ENCODE peak calls at places on chromosomes 13 and 19, in eight cellular contexts. One of them, this sample, is unnamed.

GRCh38 chr13:29436291-29436690 is 159.2 kb downstream of the SLC7A1 start:
- DNase-seq in cardiac fibroblast: peak
- DNase-seq in astrocyte of the spinal cord: peak
- DNase-seq in neural crest cell: no peak
- DNase-seq in fibroblast of the aortic adventitia: peak
- DNase-seq in left lung: no peak
- DNase-seq in suprapubic skin: no peak
- DNase-seq in thoracic aorta: no peak
- DNase-seq in this sample: peak

GRCh38 chr19:6503407-6504201 is 1.5 kb upstream of the TUBB4A start:
- DNase-seq in suprapubic skin: no peak
- DNase-seq in cardiac fibroblast: no peak
- DNase-seq in thoracic aorta: no peak
- DNase-seq in astrocyte of the spinal cord: no peak
- DNase-seq in neural crest cell: no peak
- DNase-seq in fibroblast of the aortic adventitia: no peak
- DNase-seq in left lung: no peak
- DNase-seq in this sample: no peak

GRCh38 chr19:52599241-52599640 is 29.2 kb downstream of the ZNF701 start:
- DNase-seq in thoracic aorta: no peak
- DNase-seq in fibroblast of the aortic adventitia: no peak
- DNase-seq in neural crest cell: no peak
- DNase-seq in cardiac fibroblast: no peak
- DNase-seq in left lung: no peak
- DNase-seq in astrocyte of the spinal cord: no peak
- DNase-seq in suprapubic skin: no peak
- DNase-seq in this sample: no peak

GRCh38 chr13:30690282-30691188 is 44.8 kb upstream of the ALOX5AP start:
- DNase-seq in left lung: peak
- DNase-seq in cardiac fibroblast: peak
- DNase-seq in suprapubic skin: peak
- DNase-seq in astrocyte of the spinal cord: peak
- DNase-seq in thoracic aorta: no peak
- DNase-seq in neural crest cell: no peak
- DNase-seq in fibroblast of the aortic adventitia: peak
- DNase-seq in this sample: peak

GRCh38 chr13:114140131-114140908 is 7.9 kb upstream of the RASA3 start:
- DNase-seq in suprapubic skin: no peak
- DNase-seq in left lung: no peak
- DNase-seq in thoracic aorta: no peak
- DNase-seq in astrocyte of the spinal cord: no peak
- DNase-seq in neural crest cell: no peak
- DNase-seq in cardiac fibroblast: no peak
- DNase-seq in fibroblast of the aortic adventitia: no peak
- DNase-seq in this sample: no peak

GRCh38 chr13:25980255-25980654 is 71.6 kb downstream of the SHISA2 start:
- DNase-seq in fibroblast of the aortic adventitia: no peak
- DNase-seq in left lung: no peak
- DNase-seq in neural crest cell: no peak
- DNase-seq in cardiac fibroblast: peak
- DNase-seq in astrocyte of the spinal cord: no peak
- DNase-seq in thoracic aorta: no peak
- DNase-seq in suprapubic skin: no peak
- DNase-seq in this sample: peak

GRCh38 chr13:114285166-114285808 is 3.9 kb downstream of the UPF3A start:
- DNase-seq in fibroblast of the aortic adventitia: no peak
- DNase-seq in thoracic aorta: no peak
- DNase-seq in astrocyte of the spinal cord: peak
- DNase-seq in left lung: no peak
- DNase-seq in cardiac fibroblast: peak
- DNase-seq in neural crest cell: no peak
- DNase-seq in suprapubic skin: no peak
- DNase-seq in this sample: no peak

GRCh38 chr19:45863840-45864628 is at the start of gene FOXA3:
- DNase-seq in thoracic aorta: no peak
- DNase-seq in astrocyte of the spinal cord: peak
- DNase-seq in left lung: peak
- DNase-seq in neural crest cell: no peak
- DNase-seq in fibroblast of the aortic adventitia: no peak
- DNase-seq in suprapubic skin: no peak
- DNase-seq in cardiac fibroblast: peak
- DNase-seq in this sample: no peak

GRCh38 chr13:109228211-109228610 is 558.2 kb downstream of the IRS2 start:
- DNase-seq in left lung: no peak
- DNase-seq in cardiac fibroblast: no peak
- DNase-seq in neural crest cell: no peak
- DNase-seq in fibroblast of the aortic adventitia: no peak
- DNase-seq in thoracic aorta: no peak
- DNase-seq in astrocyte of the spinal cord: no peak
- DNase-seq in suprapubic skin: no peak
- DNase-seq in this sample: no peak

GRCh38 chr19:28882818-28883217 is 330.1 kb downstream of the UQCRFS1 start:
- DNase-seq in neural crest cell: no peak
- DNase-seq in suprapubic skin: no peak
- DNase-seq in fibroblast of the aortic adventitia: no peak
- DNase-seq in astrocyte of the spinal cord: no peak
- DNase-seq in left lung: no peak
- DNase-seq in cardiac fibroblast: no peak
- DNase-seq in thoracic aorta: no peak
- DNase-seq in this sample: no peak

GRCh38 chr13:31522431-31522830 is 216.9 kb upstream of the RXFP2 start:
- DNase-seq in left lung: no peak
- DNase-seq in fibroblast of the aortic adventitia: no peak
- DNase-seq in thoracic aorta: no peak
- DNase-seq in suprapubic skin: no peak
- DNase-seq in astrocyte of the spinal cord: no peak
- DNase-seq in neural crest cell: no peak
- DNase-seq in cardiac fibroblast: no peak
- DNase-seq in this sample: no peak

GRCh38 chr19:49473868-49474544 is at the start of gene FLT3LG:
- DNase-seq in fibroblast of the aortic adventitia: peak
- DNase-seq in suprapubic skin: peak
- DNase-seq in astrocyte of the spinal cord: peak
- DNase-seq in neural crest cell: peak
- DNase-seq in thoracic aorta: no peak
- DNase-seq in cardiac fibroblast: peak
- DNase-seq in left lung: peak
- DNase-seq in this sample: peak

GRCh38 chr19:10209305-10209704 is 14.6 kb upstream of the DNMT1 start:
- DNase-seq in suprapubic skin: no peak
- DNase-seq in cardiac fibroblast: peak
- DNase-seq in left lung: no peak
- DNase-seq in astrocyte of the spinal cord: no peak
- DNase-seq in thoracic aorta: no peak
- DNase-seq in neural crest cell: no peak
- DNase-seq in fibroblast of the aortic adventitia: peak
- DNase-seq in this sample: peak

GRCh38 chr19:2251577-2252480 is 2.7 kb downstream of the AMH start:
- DNase-seq in fibroblast of the aortic adventitia: no peak
- DNase-seq in cardiac fibroblast: no peak
- DNase-seq in astrocyte of the spinal cord: no peak
- DNase-seq in thoracic aorta: no peak
- DNase-seq in suprapubic skin: no peak
- DNase-seq in neural crest cell: no peak
- DNase-seq in left lung: no peak
- DNase-seq in this sample: no peak

GRCh38 chr13:102136735-102137296 is 265.0 kb downstream of the FGF14 start:
- DNase-seq in left lung: no peak
- DNase-seq in neural crest cell: no peak
- DNase-seq in thoracic aorta: no peak
- DNase-seq in cardiac fibroblast: no peak
- DNase-seq in suprapubic skin: no peak
- DNase-seq in astrocyte of the spinal cord: no peak
- DNase-seq in fibroblast of the aortic adventitia: peak
- DNase-seq in this sample: no peak

GRCh38 chr19:38360351-38360750 is 14.0 kb upstream of the PSMD8 start:
- DNase-seq in neural crest cell: no peak
- DNase-seq in astrocyte of the spinal cord: no peak
- DNase-seq in cardiac fibroblast: no peak
- DNase-seq in left lung: no peak
- DNase-seq in fibroblast of the aortic adventitia: no peak
- DNase-seq in thoracic aorta: no peak
- DNase-seq in suprapubic skin: no peak
- DNase-seq in this sample: no peak

GRCh38 chr13:27148900-27149299 is 22.7 kb downstream of the USP12 start:
- DNase-seq in thoracic aorta: no peak
- DNase-seq in suprapubic skin: no peak
- DNase-seq in cardiac fibroblast: no peak
- DNase-seq in left lung: no peak
- DNase-seq in neural crest cell: no peak
- DNase-seq in fibroblast of the aortic adventitia: no peak
- DNase-seq in astrocyte of the spinal cord: no peak
- DNase-seq in this sample: no peak

GRCh38 chr19:50040967-50041366 is 15.2 kb downstream of the ZNF473 start:
- DNase-seq in neural crest cell: no peak
- DNase-seq in thoracic aorta: no peak
- DNase-seq in cardiac fibroblast: no peak
- DNase-seq in suprapubic skin: no peak
- DNase-seq in fibroblast of the aortic adventitia: no peak
- DNase-seq in astrocyte of the spinal cord: no peak
- DNase-seq in left lung: no peak
- DNase-seq in this sample: no peak

GRCh38 chr19:14439014-14439413 is 5.9 kb downstream of the PKN1 start:
- DNase-seq in thoracic aorta: no peak
- DNase-seq in cardiac fibroblast: no peak
- DNase-seq in neural crest cell: no peak
- DNase-seq in suprapubic skin: no peak
- DNase-seq in astrocyte of the spinal cord: no peak
- DNase-seq in left lung: no peak
- DNase-seq in fibroblast of the aortic adventitia: no peak
- DNase-seq in this sample: no peak

GRCh38 chr13:69524459-69525155 is 583.0 kb upstream of the ATXN8OS start:
- DNase-seq in thoracic aorta: no peak
- DNase-seq in left lung: no peak
- DNase-seq in cardiac fibroblast: peak
- DNase-seq in fibroblast of the aortic adventitia: no peak
- DNase-seq in astrocyte of the spinal cord: peak
- DNase-seq in neural crest cell: no peak
- DNase-seq in suprapubic skin: no peak
- DNase-seq in this sample: no peak

GRCh38 chr13:49240017-49240416 is 7.7 kb upstream of the CDADC1 start:
- DNase-seq in suprapubic skin: no peak
- DNase-seq in astrocyte of the spinal cord: peak
- DNase-seq in neural crest cell: no peak
- DNase-seq in fibroblast of the aortic adventitia: peak
- DNase-seq in left lung: no peak
- DNase-seq in thoracic aorta: no peak
- DNase-seq in cardiac fibroblast: peak
- DNase-seq in this sample: peak

GRCh38 chr13:22278336-22278929 is 607.6 kb downstream of the FGF9 start:
- DNase-seq in astrocyte of the spinal cord: no peak
- DNase-seq in fibroblast of the aortic adventitia: peak
- DNase-seq in thoracic aorta: no peak
- DNase-seq in cardiac fibroblast: no peak
- DNase-seq in suprapubic skin: no peak
- DNase-seq in left lung: peak
- DNase-seq in neural crest cell: peak
- DNase-seq in this sample: no peak

GRCh38 chr13:80508031-80508430 is 167.1 kb upstream of the SPRY2 start:
- DNase-seq in astrocyte of the spinal cord: no peak
- DNase-seq in left lung: no peak
- DNase-seq in neural crest cell: no peak
- DNase-seq in suprapubic skin: no peak
- DNase-seq in thoracic aorta: no peak
- DNase-seq in cardiac fibroblast: peak
- DNase-seq in fibroblast of the aortic adventitia: no peak
- DNase-seq in this sample: peak

GRCh38 chr13:68272652-68273051 is 1042.5 kb upstream of the PCDH9 start:
- DNase-seq in neural crest cell: no peak
- DNase-seq in cardiac fibroblast: no peak
- DNase-seq in astrocyte of the spinal cord: no peak
- DNase-seq in fibroblast of the aortic adventitia: no peak
- DNase-seq in thoracic aorta: no peak
- DNase-seq in suprapubic skin: no peak
- DNase-seq in left lung: no peak
- DNase-seq in this sample: no peak
- TF ChIP-seq CTCF in neural crest cell: no peak
- TF ChIP-seq CTCF in cardiac fibroblast: no peak
- TF ChIP-seq CTCF in astrocyte of the spinal cord: no peak
- TF ChIP-seq CTCF in fibroblast of the aortic adventitia: no peak
- TF ChIP-seq CTCF in thoracic aorta: no peak
- TF ChIP-seq CTCF in suprapubic skin: no peak
- TF ChIP-seq CTCF in left lung: no peak
- TF ChIP-seq CTCF in this sample: no peak

DNA sequence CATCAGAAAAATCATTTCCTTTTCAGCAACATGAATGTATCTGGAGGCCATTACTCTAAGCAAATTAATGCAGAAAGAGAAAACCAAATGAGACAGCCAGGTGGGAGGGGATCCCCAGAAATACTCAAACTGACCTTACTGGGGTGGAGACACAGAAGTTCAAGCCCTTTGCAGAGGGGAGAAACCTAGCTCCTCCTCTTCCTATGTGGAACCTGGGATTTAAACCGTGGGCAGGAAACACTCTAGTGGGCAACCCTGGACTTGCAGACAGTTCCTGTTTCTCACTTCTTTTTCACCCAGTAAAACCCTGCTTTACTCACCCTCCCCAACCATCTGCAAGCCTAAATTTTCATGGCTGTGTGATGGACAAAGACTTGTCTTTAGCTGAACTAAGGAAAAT is 61.3 kb downstream of the SLITRK6 start:
- DNase-seq in suprapubic skin: no peak
- DNase-seq in neural crest cell: no peak
- DNase-seq in fibroblast of the aortic adventitia: no peak
- DNase-seq in cardiac fibroblast: no peak
- DNase-seq in astrocyte of the spinal cord: no peak
- DNase-seq in left lung: no peak
- DNase-seq in thoracic aorta: no peak
- DNase-seq in this sample: no peak
- TF ChIP-seq CTCF in suprapubic skin: no peak
- TF ChIP-seq CTCF in neural crest cell: no peak
- TF ChIP-seq CTCF in fibroblast of the aortic adventitia: no peak
- TF ChIP-seq CTCF in cardiac fibroblast: no peak
- TF ChIP-seq CTCF in astrocyte of the spinal cord: no peak
- TF ChIP-seq CTCF in left lung: no peak
- TF ChIP-seq CTCF in thoracic aorta: no peak
- TF ChIP-seq CTCF in this sample: no peak

GRCh38 chr19:13002389-13002898 is 7.2 kb downstream of the NFIX start:
- DNase-seq in neural crest cell: no peak
- DNase-seq in suprapubic skin: no peak
- DNase-seq in fibroblast of the aortic adventitia: no peak
- DNase-seq in cardiac fibroblast: no peak
- DNase-seq in thoracic aorta: no peak
- DNase-seq in astrocyte of the spinal cord: no peak
- DNase-seq in left lung: no peak
- DNase-seq in this sample: no peak
- TF ChIP-seq CTCF in neural crest cell: no peak
- TF ChIP-seq CTCF in suprapubic skin: no peak
- TF ChIP-seq CTCF in fibroblast of the aortic adventitia: peak
- TF ChIP-seq CTCF in cardiac fibroblast: no peak
- TF ChIP-seq CTCF in thoracic aorta: no peak
- TF ChIP-seq CTCF in astrocyte of the spinal cord: peak
- TF ChIP-seq CTCF in left lung: no peak
- TF ChIP-seq CTCF in this sample: no peak

DNA sequence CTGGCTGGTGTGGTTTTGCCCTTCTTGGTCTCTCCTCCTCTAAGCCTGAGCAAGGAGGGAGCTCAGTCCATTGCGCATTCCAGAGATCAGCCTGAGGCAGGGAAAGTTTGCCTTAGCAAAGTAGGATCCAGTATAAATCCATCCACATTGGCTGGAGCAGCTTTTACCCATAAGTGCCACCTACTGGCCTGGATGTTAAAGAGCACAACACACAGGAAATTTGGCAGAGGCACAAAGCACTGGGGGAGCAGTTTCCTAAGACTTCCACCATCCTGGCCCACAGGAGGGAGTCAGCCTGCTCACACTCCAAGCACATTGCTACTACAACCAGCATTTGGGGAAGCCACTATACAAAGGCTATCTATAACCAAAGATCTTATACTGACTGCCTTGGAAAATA is 1124.2 kb downstream of the SLITRK1 start:
- DNase-seq in cardiac fibroblast: peak
- DNase-seq in neural crest cell: no peak
- DNase-seq in astrocyte of the spinal cord: no peak
- DNase-seq in fibroblast of the aortic adventitia: peak
- DNase-seq in left lung: no peak
- DNase-seq in suprapubic skin: no peak
- DNase-seq in thoracic aorta: no peak
- DNase-seq in this sample: peak
- TF ChIP-seq CTCF in cardiac fibroblast: peak
- TF ChIP-seq CTCF in neural crest cell: peak
- TF ChIP-seq CTCF in astrocyte of the spinal cord: no peak
- TF ChIP-seq CTCF in fibroblast of the aortic adventitia: peak
- TF ChIP-seq CTCF in left lung: no peak
- TF ChIP-seq CTCF in suprapubic skin: no peak
- TF ChIP-seq CTCF in thoracic aorta: no peak
- TF ChIP-seq CTCF in this sample: peak